ENCODE peak calls at places on chromosomes 2 and 18, in nine cellular contexts. One of them, this sample, is unnamed.

GRCh38 chr2:68741238-68741637 is 6.6 kb downstream of the ARHGAP25 start:
- DNase-seq in tibial nerve: no peak
- DNase-seq in upper lobe of right lung: no peak
- DNase-seq in cardiac muscle cell: no peak
- DNase-seq in HL-60: peak; percentile 53
- DNase-seq in fibroblast of mammary gland: no peak
- DNase-seq in fibroblast of lung: no peak
- DNase-seq in CD8-positive, alpha-beta T cell: no peak
- DNase-seq in neural progenitor cell: no peak
- DNase-seq in this sample: peak; percentile 63

GRCh38 chr18:45652703-45653490 is 37.6 kb downstream of the SLC14A2 start:
- DNase-seq in tibial nerve: no peak
- DNase-seq in upper lobe of right lung: no peak
- DNase-seq in cardiac muscle cell: no peak
- DNase-seq in HL-60: peak; percentile 39
- DNase-seq in fibroblast of mammary gland: peak; percentile 28
- DNase-seq in fibroblast of lung: no peak
- DNase-seq in CD8-positive, alpha-beta T cell: no peak
- DNase-seq in neural progenitor cell: no peak
- DNase-seq in this sample: peak; percentile 81

GRCh38 chr18:77098554-77099174 is 33.9 kb downstream of the MBP start:
- DNase-seq in tibial nerve: no peak
- DNase-seq in upper lobe of right lung: no peak
- DNase-seq in cardiac muscle cell: no peak
- DNase-seq in HL-60: peak; percentile 62
- DNase-seq in fibroblast of mammary gland: peak; percentile 30
- DNase-seq in fibroblast of lung: peak; percentile 33
- DNase-seq in CD8-positive, alpha-beta T cell: no peak
- DNase-seq in neural progenitor cell: no peak
- DNase-seq in this sample: no peak

GRCh38 chr2:68789603-68790002 is 55.0 kb downstream of the ARHGAP25 start:
- DNase-seq in tibial nerve: no peak
- DNase-seq in upper lobe of right lung: no peak
- DNase-seq in cardiac muscle cell: no peak
- DNase-seq in HL-60: no peak
- DNase-seq in fibroblast of mammary gland: no peak
- DNase-seq in fibroblast of lung: no peak
- DNase-seq in CD8-positive, alpha-beta T cell: no peak
- DNase-seq in neural progenitor cell: no peak
- DNase-seq in this sample: no peak

GRCh38 chr2:37167636-37168182 is 10.9 kb upstream of the EIF2AK2 start:
- DNase-seq in tibial nerve: no peak
- DNase-seq in upper lobe of right lung: no peak
- DNase-seq in cardiac muscle cell: no peak
- DNase-seq in HL-60: no peak
- DNase-seq in fibroblast of mammary gland: peak; percentile 18
- DNase-seq in fibroblast of lung: no peak
- DNase-seq in CD8-positive, alpha-beta T cell: no peak
- DNase-seq in neural progenitor cell: no peak
- DNase-seq in this sample: peak; percentile 51

GRCh38 chr2:157759855-157760254 is 116.3 kb downstream of the ACVR1 start:
- DNase-seq in tibial nerve: no peak
- DNase-seq in upper lobe of right lung: no peak
- DNase-seq in cardiac muscle cell: no peak
- DNase-seq in HL-60: no peak
- DNase-seq in fibroblast of mammary gland: no peak
- DNase-seq in fibroblast of lung: no peak
- DNase-seq in CD8-positive, alpha-beta T cell: no peak
- DNase-seq in neural progenitor cell: no peak
- DNase-seq in this sample: no peak

GRCh38 chr18:2854871-2855270 is 8.1 kb downstream of the EMILIN2 start:
- DNase-seq in tibial nerve: no peak
- DNase-seq in upper lobe of right lung: no peak
- DNase-seq in cardiac muscle cell: no peak
- DNase-seq in HL-60: no peak
- DNase-seq in fibroblast of mammary gland: no peak
- DNase-seq in fibroblast of lung: peak; percentile 22
- DNase-seq in CD8-positive, alpha-beta T cell: no peak
- DNase-seq in neural progenitor cell: no peak
- DNase-seq in this sample: no peak

GRCh38 chr2:75182606-75183005 is 16.7 kb downstream of the TACR1 start:
- DNase-seq in tibial nerve: no peak
- DNase-seq in upper lobe of right lung: no peak
- DNase-seq in cardiac muscle cell: no peak
- DNase-seq in HL-60: no peak
- DNase-seq in fibroblast of mammary gland: no peak
- DNase-seq in fibroblast of lung: no peak
- DNase-seq in CD8-positive, alpha-beta T cell: no peak
- DNase-seq in neural progenitor cell: no peak
- DNase-seq in this sample: peak; percentile 65

GRCh38 chr18:45760443-45761036 is 36.6 kb downstream of the SLC14A1 start:
- DNase-seq in tibial nerve: no peak
- DNase-seq in upper lobe of right lung: no peak
- DNase-seq in cardiac muscle cell: peak; percentile 66
- DNase-seq in HL-60: no peak
- DNase-seq in fibroblast of mammary gland: no peak
- DNase-seq in fibroblast of lung: no peak
- DNase-seq in CD8-positive, alpha-beta T cell: no peak
- DNase-seq in neural progenitor cell: peak; percentile 73
- DNase-seq in this sample: no peak

DNA sequence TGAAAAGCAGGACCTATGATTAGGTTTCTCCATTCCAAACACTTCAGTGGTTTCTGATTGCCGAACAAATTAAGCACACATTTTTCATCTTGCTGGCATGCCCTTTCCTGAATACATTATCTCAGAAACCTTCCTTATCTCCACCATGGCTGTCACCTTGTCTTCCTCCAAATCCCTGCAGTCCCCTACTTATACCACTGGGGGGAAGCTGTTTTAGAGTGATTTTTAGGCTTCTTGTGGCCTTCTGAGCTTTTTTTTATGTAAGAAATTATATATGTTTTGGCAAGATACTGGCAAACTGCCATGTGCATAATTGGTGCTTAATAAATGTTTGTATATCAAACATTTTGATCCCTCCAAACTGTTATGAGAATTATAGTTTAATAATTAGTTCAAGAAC is 229.2 kb downstream of the MYT1L start:
- DNase-seq in tibial nerve: no peak
- DNase-seq in upper lobe of right lung: no peak
- DNase-seq in cardiac muscle cell: no peak
- DNase-seq in HL-60: no peak
- DNase-seq in fibroblast of mammary gland: peak; percentile 0
- DNase-seq in fibroblast of lung: no peak
- DNase-seq in CD8-positive, alpha-beta T cell: no peak
- DNase-seq in neural progenitor cell: peak; percentile 42
- DNase-seq in this sample: no peak
- TF ChIP-seq CTCF in tibial nerve: no peak
- TF ChIP-seq CTCF in upper lobe of right lung: no peak
- TF ChIP-seq CTCF in cardiac muscle cell: no peak
- TF ChIP-seq CTCF in HL-60: peak; percentile 28
- TF ChIP-seq CTCF in fibroblast of mammary gland: no peak
- TF ChIP-seq CTCF in fibroblast of lung: peak; percentile 9
- TF ChIP-seq CTCF in CD8-positive, alpha-beta T cell: no peak
- TF ChIP-seq CTCF in neural progenitor cell: peak; percentile 60
- TF ChIP-seq CTCF in this sample: peak; percentile 12

GRCh38 chr2:203999844-204000243 is 63.3 kb downstream of the ICOS start:
- DNase-seq in tibial nerve: no peak
- DNase-seq in upper lobe of right lung: no peak
- DNase-seq in cardiac muscle cell: no peak
- DNase-seq in HL-60: no peak
- DNase-seq in fibroblast of mammary gland: no peak
- DNase-seq in fibroblast of lung: no peak
- DNase-seq in CD8-positive, alpha-beta T cell: no peak
- DNase-seq in neural progenitor cell: no peak
- DNase-seq in this sample: no peak

GRCh38 chr2:203997481-203997880 is 60.9 kb downstream of the ICOS start:
- DNase-seq in tibial nerve: no peak
- DNase-seq in upper lobe of right lung: no peak
- DNase-seq in cardiac muscle cell: no peak
- DNase-seq in HL-60: no peak
- DNase-seq in fibroblast of mammary gland: no peak
- DNase-seq in fibroblast of lung: no peak
- DNase-seq in CD8-positive, alpha-beta T cell: no peak
- DNase-seq in neural progenitor cell: no peak
- DNase-seq in this sample: no peak

GRCh38 chr2:204000446-204000845 is 63.9 kb downstream of the ICOS start:
- DNase-seq in tibial nerve: no peak
- DNase-seq in upper lobe of right lung: no peak
- DNase-seq in cardiac muscle cell: no peak
- DNase-seq in HL-60: no peak
- DNase-seq in fibroblast of mammary gland: no peak
- DNase-seq in fibroblast of lung: no peak
- DNase-seq in CD8-positive, alpha-beta T cell: no peak
- DNase-seq in neural progenitor cell: no peak
- DNase-seq in this sample: no peak

GRCh38 chr2:203996692-203997091 is 60.1 kb downstream of the ICOS start:
- DNase-seq in tibial nerve: no peak
- DNase-seq in upper lobe of right lung: no peak
- DNase-seq in cardiac muscle cell: no peak
- DNase-seq in HL-60: no peak
- DNase-seq in fibroblast of mammary gland: no peak
- DNase-seq in fibroblast of lung: no peak
- DNase-seq in CD8-positive, alpha-beta T cell: no peak
- DNase-seq in neural progenitor cell: no peak
- DNase-seq in this sample: no peak

DNA sequence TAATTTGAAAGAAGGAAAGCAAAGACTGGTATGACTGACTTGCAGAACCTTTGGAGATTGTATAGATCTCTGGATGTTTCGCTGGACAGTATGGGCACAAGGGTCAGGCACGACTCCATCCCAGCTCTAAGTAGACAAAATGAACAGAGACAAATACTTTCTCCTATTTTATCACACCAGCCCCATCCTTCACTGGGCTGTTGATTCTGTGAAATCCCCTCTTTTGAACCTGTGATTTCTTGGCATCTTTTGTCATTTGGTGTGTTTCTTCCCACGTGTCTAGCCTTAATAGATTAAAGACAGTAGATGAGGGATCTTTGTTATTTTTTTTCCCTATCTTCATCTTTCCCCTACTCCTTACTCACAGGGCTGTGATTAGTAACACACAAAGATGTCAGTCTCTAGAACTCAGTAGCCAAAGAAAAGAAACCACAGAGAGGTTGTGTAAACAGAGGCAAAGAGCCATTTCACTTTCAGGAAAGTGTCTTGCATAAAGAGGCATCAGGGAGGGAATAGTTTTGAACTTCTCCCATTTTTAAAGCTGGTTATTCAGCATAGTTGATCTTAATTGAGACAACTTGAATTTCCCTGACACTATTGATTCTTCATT is 61.7 kb downstream of the ICOS start:
- DNase-seq in tibial nerve: peak; percentile 19
- DNase-seq in upper lobe of right lung: no peak
- DNase-seq in cardiac muscle cell: no peak
- DNase-seq in HL-60: no peak
- DNase-seq in fibroblast of mammary gland: peak; percentile 69
- DNase-seq in fibroblast of lung: peak; percentile 58
- DNase-seq in CD8-positive, alpha-beta T cell: no peak
- DNase-seq in neural progenitor cell: no peak
- DNase-seq in this sample: peak; percentile 12
- H3K4me3 ChIP-seq in tibial nerve: no peak overlapping the region
- H3K4me3 ChIP-seq in upper lobe of right lung: no peak overlapping the region
- H3K4me3 ChIP-seq in cardiac muscle cell: no peak overlapping the region
- H3K4me3 ChIP-seq in HL-60: no peak overlapping the region
- H3K4me3 ChIP-seq in fibroblast of mammary gland: no peak overlapping the region
- H3K4me3 ChIP-seq in fibroblast of lung: no peak overlapping the region
- H3K4me3 ChIP-seq in CD8-positive, alpha-beta T cell: no peak overlapping the region
- H3K4me3 ChIP-seq in neural progenitor cell: no peak overlapping the region
- H3K4me3 ChIP-seq in this sample: no peak overlapping the region

GRCh38 chr18:21799706-21800105 is 59.1 kb downstream of the MIB1 start:
- DNase-seq in tibial nerve: no peak
- DNase-seq in upper lobe of right lung: no peak
- DNase-seq in cardiac muscle cell: no peak
- DNase-seq in HL-60: no peak
- DNase-seq in fibroblast of mammary gland: no peak
- DNase-seq in fibroblast of lung: no peak
- DNase-seq in CD8-positive, alpha-beta T cell: no peak
- DNase-seq in neural progenitor cell: no peak
- DNase-seq in this sample: no peak
- TF ChIP-seq CTCF in tibial nerve: no peak
- TF ChIP-seq CTCF in upper lobe of right lung: no peak
- TF ChIP-seq CTCF in cardiac muscle cell: no peak
- TF ChIP-seq CTCF in HL-60: no peak
- TF ChIP-seq CTCF in fibroblast of mammary gland: no peak
- TF ChIP-seq CTCF in fibroblast of lung: no peak
- TF ChIP-seq CTCF in CD8-positive, alpha-beta T cell: no peak
- TF ChIP-seq CTCF in neural progenitor cell: no peak
- TF ChIP-seq CTCF in this sample: no peak

DNA sequence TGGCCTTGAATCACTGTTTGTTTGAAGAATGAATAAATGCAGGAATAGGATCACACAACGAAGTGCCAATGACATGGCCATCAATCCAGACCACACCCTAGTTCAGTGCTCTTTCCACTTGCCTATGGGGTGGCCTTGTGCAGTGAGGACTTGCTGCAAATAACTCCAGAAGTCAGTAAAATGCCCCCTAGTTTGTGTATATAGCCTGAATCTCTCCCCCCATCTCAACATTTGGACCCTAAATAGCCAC is 299 bp downstream of the FABP1 start:
- DNase-seq in tibial nerve: no peak
- DNase-seq in upper lobe of right lung: no peak
- DNase-seq in cardiac muscle cell: no peak
- DNase-seq in HL-60: no peak
- DNase-seq in fibroblast of mammary gland: no peak
- DNase-seq in fibroblast of lung: no peak
- DNase-seq in CD8-positive, alpha-beta T cell: no peak
- DNase-seq in neural progenitor cell: no peak
- DNase-seq in this sample: no peak
- H3K4me3 ChIP-seq in tibial nerve: no peak overlapping the region
- H3K4me3 ChIP-seq in upper lobe of right lung: no peak overlapping the region
- H3K4me3 ChIP-seq in cardiac muscle cell: no peak overlapping the region
- H3K4me3 ChIP-seq in HL-60: no peak overlapping the region
- H3K4me3 ChIP-seq in fibroblast of mammary gland: no peak overlapping the region
- H3K4me3 ChIP-seq in fibroblast of lung: no peak overlapping the region
- H3K4me3 ChIP-seq in CD8-positive, alpha-beta T cell: no peak overlapping the region
- H3K4me3 ChIP-seq in neural progenitor cell: no peak overlapping the region
- H3K4me3 ChIP-seq in this sample: no peak overlapping the region

DNA sequence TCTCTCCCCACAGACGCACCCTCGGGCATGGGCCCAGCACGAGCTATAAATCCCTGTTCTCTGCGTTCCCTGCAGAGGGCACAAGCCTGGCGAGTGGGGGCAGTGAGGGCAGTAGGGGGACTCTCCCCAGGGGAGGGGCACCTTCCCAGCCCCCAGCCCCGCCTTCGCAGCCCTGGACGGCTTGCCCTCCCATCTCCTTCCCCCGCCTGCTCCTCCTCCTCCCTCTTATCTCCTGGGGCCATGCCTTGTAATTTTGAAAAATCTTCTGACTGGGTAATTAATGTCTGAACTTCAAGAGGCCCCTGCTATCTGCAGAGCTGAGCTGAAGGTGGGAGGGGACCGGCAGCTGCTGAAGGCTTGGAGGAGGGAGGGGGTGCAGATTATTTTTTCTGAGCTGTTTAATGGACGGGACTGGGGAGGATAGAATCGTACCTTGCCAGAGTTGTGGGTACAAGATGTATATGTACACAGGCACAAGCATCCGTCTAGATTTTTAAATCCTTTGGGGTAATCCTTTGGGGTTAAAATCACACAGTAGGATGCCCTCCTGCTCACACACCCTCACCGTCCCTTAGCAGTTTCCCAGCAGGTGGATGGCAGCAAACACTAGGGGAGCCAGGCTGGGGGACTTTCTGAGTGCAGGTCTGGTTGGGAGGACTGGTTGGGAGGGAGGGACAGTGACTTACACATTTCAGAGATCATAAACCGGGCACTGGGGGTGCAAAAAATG is 121.9 kb downstream of the SMAD7 start:
- DNase-seq in tibial nerve: no peak
- DNase-seq in upper lobe of right lung: peak; percentile 49
- DNase-seq in cardiac muscle cell: peak; percentile 60
- DNase-seq in HL-60: no peak
- DNase-seq in fibroblast of mammary gland: no peak
- DNase-seq in fibroblast of lung: no peak
- DNase-seq in CD8-positive, alpha-beta T cell: no peak
- DNase-seq in neural progenitor cell: peak; percentile 30
- DNase-seq in this sample: no peak
- TF ChIP-seq CTCF in tibial nerve: no peak
- TF ChIP-seq CTCF in upper lobe of right lung: no peak
- TF ChIP-seq CTCF in cardiac muscle cell: no peak
- TF ChIP-seq CTCF in HL-60: no peak
- TF ChIP-seq CTCF in fibroblast of mammary gland: no peak
- TF ChIP-seq CTCF in fibroblast of lung: no peak
- TF ChIP-seq CTCF in CD8-positive, alpha-beta T cell: no peak
- TF ChIP-seq CTCF in neural progenitor cell: no peak
- TF ChIP-seq CTCF in this sample: no peak